ENCODE peak calls at places on chromosome 17, in six cellular contexts. One of them, this sample, is unnamed.

GRCh38 chr17:45316271-45317112 is at the start of gene MAP3K14:
- DNase-seq in progenitor cell of endocrine pancreas: peak; percentile 69
- DNase-seq in WTC11: peak; percentile 69
- DNase-seq in cardiac muscle cell: peak; percentile 86
- DNase-seq in K562: no peak
- DNase-seq in omental fat pad: no peak
- DNase-seq in this sample: peak; percentile 72

GRCh38 chr17:50479522-50480141 is 972 bp downstream of the RSAD1 start:
- DNase-seq in WTC11: peak; percentile 80
- DNase-seq in omental fat pad: no peak
- DNase-seq in K562: peak; percentile 84
- DNase-seq in progenitor cell of endocrine pancreas: peak; percentile 70
- DNase-seq in cardiac muscle cell: peak; percentile 89
- DNase-seq in this sample: peak; percentile 49

GRCh38 chr17:28597606-28598383 is 1.0 kb downstream of the SPAG5 start:
- DNase-seq in omental fat pad: no peak
- DNase-seq in cardiac muscle cell: no peak
- DNase-seq in WTC11: no peak
- DNase-seq in progenitor cell of endocrine pancreas: no peak
- DNase-seq in K562: no peak
- DNase-seq in this sample: no peak

GRCh38 chr17:18254888-18255649 is 3.5 kb downstream of the FLII start:
- DNase-seq in K562: no peak
- DNase-seq in cardiac muscle cell: no peak
- DNase-seq in progenitor cell of endocrine pancreas: no peak
- DNase-seq in omental fat pad: no peak
- DNase-seq in WTC11: no peak
- DNase-seq in this sample: no peak

GRCh38 chr17:31413081-31413799 is 21.8 kb downstream of the RAB11FIP4 start:
- DNase-seq in K562: no peak
- DNase-seq in cardiac muscle cell: no peak
- DNase-seq in progenitor cell of endocrine pancreas: no peak
- DNase-seq in omental fat pad: no peak
- DNase-seq in WTC11: no peak
- DNase-seq in this sample: no peak

GRCh38 chr17:4719684-4720221 is 9.3 kb downstream of the ARRB2 start:
- DNase-seq in omental fat pad: no peak
- DNase-seq in WTC11: no peak
- DNase-seq in progenitor cell of endocrine pancreas: no peak
- DNase-seq in K562: no peak
- DNase-seq in cardiac muscle cell: no peak
- DNase-seq in this sample: no peak

GRCh38 chr17:68709995-68710780 is 109.0 kb upstream of the FAM20A start:
- DNase-seq in K562: no peak
- DNase-seq in omental fat pad: no peak
- DNase-seq in progenitor cell of endocrine pancreas: no peak
- DNase-seq in cardiac muscle cell: no peak
- DNase-seq in WTC11: no peak
- DNase-seq in this sample: no peak

GRCh38 chr17:43698678-43699437 is 37.1 kb upstream of the MEOX1 start:
- DNase-seq in cardiac muscle cell: no peak
- DNase-seq in omental fat pad: no peak
- DNase-seq in progenitor cell of endocrine pancreas: no peak
- DNase-seq in WTC11: no peak
- DNase-seq in K562: no peak
- DNase-seq in this sample: no peak

GRCh38 chr17:45411348-45412105 is 21.1 kb downstream of the ARHGAP27 start:
- DNase-seq in cardiac muscle cell: no peak
- DNase-seq in progenitor cell of endocrine pancreas: no peak
- DNase-seq in K562: no peak
- DNase-seq in omental fat pad: no peak
- DNase-seq in WTC11: no peak
- DNase-seq in this sample: no peak

GRCh38 chr17:8162232-8162996 is at the start of gene VAMP2:
- DNase-seq in progenitor cell of endocrine pancreas: peak; percentile 73
- DNase-seq in cardiac muscle cell: peak; percentile 87
- DNase-seq in WTC11: peak; percentile 79
- DNase-seq in K562: peak; percentile 54
- DNase-seq in omental fat pad: no peak
- DNase-seq in this sample: peak; percentile 91

GRCh38 chr17:76623271-76624146 is 20.0 kb downstream of the ST6GALNAC1 start:
- DNase-seq in K562: peak; percentile 77
- DNase-seq in omental fat pad: peak; percentile 55
- DNase-seq in WTC11: peak; percentile 79
- DNase-seq in cardiac muscle cell: peak; percentile 68
- DNase-seq in progenitor cell of endocrine pancreas: peak; percentile 69
- DNase-seq in this sample: peak; percentile 68

GRCh38 chr17:17493986-17494466 is 2.2 kb downstream of the RASD1 start:
- DNase-seq in omental fat pad: no peak
- DNase-seq in K562: no peak
- DNase-seq in WTC11: no peak
- DNase-seq in cardiac muscle cell: no peak
- DNase-seq in progenitor cell of endocrine pancreas: no peak
- DNase-seq in this sample: no peak

GRCh38 chr17:50835563-50836231 is at the start of gene WFIKKN2:
- DNase-seq in progenitor cell of endocrine pancreas: no peak
- DNase-seq in K562: no peak
- DNase-seq in WTC11: no peak
- DNase-seq in cardiac muscle cell: no peak
- DNase-seq in omental fat pad: no peak
- DNase-seq in this sample: no peak

GRCh38 chr17:28053044-28053670 is 10.7 kb downstream of the NLK start:
- DNase-seq in WTC11: no peak
- DNase-seq in cardiac muscle cell: no peak
- DNase-seq in progenitor cell of endocrine pancreas: no peak
- DNase-seq in omental fat pad: no peak
- DNase-seq in K562: no peak
- DNase-seq in this sample: no peak

GRCh38 chr17:14926526-14927122 is 338.5 kb downstream of the PMP22 start:
- DNase-seq in WTC11: peak; percentile 45
- DNase-seq in cardiac muscle cell: peak; percentile 88
- DNase-seq in K562: peak; percentile 22
- DNase-seq in omental fat pad: no peak
- DNase-seq in progenitor cell of endocrine pancreas: peak; percentile 39
- DNase-seq in this sample: no peak

GRCh38 chr17:38341035-38341721 is 2.6 kb downstream of the GPR179 start:
- DNase-seq in omental fat pad: no peak
- DNase-seq in K562: no peak
- DNase-seq in progenitor cell of endocrine pancreas: no peak
- DNase-seq in WTC11: peak; percentile 40
- DNase-seq in cardiac muscle cell: peak; percentile 77
- DNase-seq in this sample: no peak

GRCh38 chr17:28704219-28704858 is 7.3 kb downstream of the PROCA1 start:
- DNase-seq in WTC11: no peak
- DNase-seq in progenitor cell of endocrine pancreas: no peak
- DNase-seq in K562: no peak
- DNase-seq in omental fat pad: no peak
- DNase-seq in cardiac muscle cell: no peak
- DNase-seq in this sample: no peak

GRCh38 chr17:16304832-16305231 is 48.4 kb downstream of the CENPV start:
- DNase-seq in progenitor cell of endocrine pancreas: no peak
- DNase-seq in WTC11: peak; percentile 26
- DNase-seq in K562: no peak
- DNase-seq in cardiac muscle cell: peak; percentile 22
- DNase-seq in omental fat pad: no peak
- DNase-seq in this sample: no peak

GRCh38 chr17:48299760-48300159 is 130.3 kb downstream of the SKAP1 start:
- DNase-seq in K562: no peak
- DNase-seq in WTC11: no peak
- DNase-seq in omental fat pad: no peak
- DNase-seq in cardiac muscle cell: no peak
- DNase-seq in progenitor cell of endocrine pancreas: no peak
- DNase-seq in this sample: no peak

GRCh38 chr17:19341641-19342610 is 20.6 kb downstream of the B9D1 start:
- DNase-seq in omental fat pad: no peak
- DNase-seq in K562: no peak
- DNase-seq in WTC11: peak; percentile 11
- DNase-seq in progenitor cell of endocrine pancreas: no peak
- DNase-seq in cardiac muscle cell: peak; percentile 57
- DNase-seq in this sample: no peak

GRCh38 chr17:2264023-2264860 is 39.3 kb downstream of the SMG6 start:
- DNase-seq in K562: no peak
- DNase-seq in omental fat pad: no peak
- DNase-seq in cardiac muscle cell: peak; percentile 52
- DNase-seq in progenitor cell of endocrine pancreas: no peak
- DNase-seq in WTC11: no peak
- DNase-seq in this sample: no peak

GRCh38 chr17:80991645-80992076 is at the start of gene CHMP6:
- DNase-seq in progenitor cell of endocrine pancreas: peak; percentile 63
- DNase-seq in omental fat pad: peak; percentile 39
- DNase-seq in WTC11: peak; percentile 69
- DNase-seq in K562: peak; percentile 92
- DNase-seq in cardiac muscle cell: peak; percentile 89
- DNase-seq in this sample: peak; percentile 81
- TF ChIP-seq CTCF in progenitor cell of endocrine pancreas: peak; percentile 24
- TF ChIP-seq CTCF in omental fat pad: no peak
- TF ChIP-seq CTCF in WTC11: no peak
- TF ChIP-seq CTCF in K562: peak; percentile 38
- TF ChIP-seq CTCF in cardiac muscle cell: no peak
- TF ChIP-seq CTCF in this sample: no peak

DNA sequence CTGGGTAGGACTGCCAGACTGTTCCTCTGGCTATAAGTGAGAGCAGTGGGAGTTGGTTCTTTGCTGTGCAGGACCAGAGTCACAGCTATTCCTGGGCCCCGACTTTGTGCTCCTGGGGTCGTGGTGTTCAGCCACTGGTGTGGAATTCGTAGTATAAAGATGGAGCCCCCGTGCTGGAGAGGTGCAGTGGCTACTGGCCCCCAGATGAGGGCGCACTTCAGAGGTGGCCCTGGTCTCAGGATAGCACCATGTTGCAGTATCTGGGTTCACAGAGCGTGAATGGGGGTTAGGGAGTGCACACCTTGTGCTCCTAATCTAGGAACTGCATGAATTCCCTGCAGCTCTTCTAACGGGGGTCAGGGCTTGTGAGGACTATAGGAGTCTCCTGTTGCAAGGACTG is 21.1 kb downstream of the TANC2 start:
- DNase-seq in WTC11: peak; percentile 56
- DNase-seq in omental fat pad: no peak
- DNase-seq in cardiac muscle cell: no peak
- DNase-seq in progenitor cell of endocrine pancreas: no peak
- DNase-seq in K562: peak; percentile 26
- DNase-seq in this sample: no peak
- TF ChIP-seq CTCF in WTC11: peak; percentile 68
- TF ChIP-seq CTCF in omental fat pad: no peak
- TF ChIP-seq CTCF in cardiac muscle cell: peak; percentile 22
- TF ChIP-seq CTCF in progenitor cell of endocrine pancreas: peak; percentile 23
- TF ChIP-seq CTCF in K562: peak; percentile 28
- TF ChIP-seq CTCF in this sample: no peak

DNA sequence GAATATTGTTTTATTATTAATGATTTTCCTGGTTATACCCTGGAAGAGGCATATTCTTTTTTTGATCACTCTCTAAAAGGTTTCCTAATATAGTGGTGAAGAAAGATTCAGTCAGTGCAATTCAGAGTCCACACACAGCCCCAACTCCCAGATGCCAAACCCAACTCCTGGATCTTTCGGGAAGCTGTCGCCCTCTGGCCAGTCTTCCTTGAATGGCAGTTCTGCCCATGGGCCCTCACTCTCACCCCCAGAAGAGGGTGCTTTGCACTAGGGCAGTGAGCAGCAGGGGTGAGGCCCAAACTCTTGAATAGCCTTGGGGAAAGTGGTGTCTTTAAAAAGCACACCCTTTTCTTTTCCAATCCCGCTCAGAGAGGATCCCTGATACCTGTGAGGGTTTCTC is 11.0 kb downstream of the KRT32 start:
- DNase-seq in WTC11: peak; percentile 35
- DNase-seq in progenitor cell of endocrine pancreas: no peak
- DNase-seq in cardiac muscle cell: no peak
- DNase-seq in K562: no peak
- DNase-seq in omental fat pad: no peak
- DNase-seq in this sample: no peak
- TF ChIP-seq CTCF in WTC11: no peak
- TF ChIP-seq CTCF in progenitor cell of endocrine pancreas: no peak
- TF ChIP-seq CTCF in cardiac muscle cell: peak; percentile 16
- TF ChIP-seq CTCF in K562: peak; percentile 17
- TF ChIP-seq CTCF in omental fat pad: no peak
- TF ChIP-seq CTCF in this sample: no peak

DNA sequence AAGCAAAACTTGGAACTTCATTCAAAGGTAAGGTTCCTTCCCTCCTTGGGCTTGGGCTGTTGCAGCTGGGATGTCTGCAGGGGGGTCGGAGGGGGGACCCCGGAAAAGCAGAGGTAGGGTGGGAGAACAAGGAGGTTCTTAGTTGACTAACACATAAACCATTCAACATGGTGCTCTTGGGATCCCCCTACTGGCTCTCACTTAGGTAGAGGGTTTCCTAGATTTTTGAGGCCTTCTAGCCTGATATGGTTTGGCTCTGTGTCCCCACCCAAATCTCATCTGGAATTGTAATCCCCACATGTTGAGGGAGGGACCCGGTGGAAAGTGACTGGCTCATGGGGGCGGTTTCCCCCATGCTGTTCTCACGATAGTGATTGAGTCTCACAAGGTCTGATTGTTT is 93.9 kb downstream of the RGS9 start:
- DNase-seq in progenitor cell of endocrine pancreas: no peak
- DNase-seq in WTC11: no peak
- DNase-seq in omental fat pad: no peak
- DNase-seq in cardiac muscle cell: no peak
- DNase-seq in K562: no peak
- DNase-seq in this sample: no peak
- TF ChIP-seq CTCF in progenitor cell of endocrine pancreas: no peak
- TF ChIP-seq CTCF in WTC11: no peak
- TF ChIP-seq CTCF in omental fat pad: no peak
- TF ChIP-seq CTCF in cardiac muscle cell: peak; percentile 14
- TF ChIP-seq CTCF in K562: peak; percentile 16
- TF ChIP-seq CTCF in this sample: no peak

DNA sequence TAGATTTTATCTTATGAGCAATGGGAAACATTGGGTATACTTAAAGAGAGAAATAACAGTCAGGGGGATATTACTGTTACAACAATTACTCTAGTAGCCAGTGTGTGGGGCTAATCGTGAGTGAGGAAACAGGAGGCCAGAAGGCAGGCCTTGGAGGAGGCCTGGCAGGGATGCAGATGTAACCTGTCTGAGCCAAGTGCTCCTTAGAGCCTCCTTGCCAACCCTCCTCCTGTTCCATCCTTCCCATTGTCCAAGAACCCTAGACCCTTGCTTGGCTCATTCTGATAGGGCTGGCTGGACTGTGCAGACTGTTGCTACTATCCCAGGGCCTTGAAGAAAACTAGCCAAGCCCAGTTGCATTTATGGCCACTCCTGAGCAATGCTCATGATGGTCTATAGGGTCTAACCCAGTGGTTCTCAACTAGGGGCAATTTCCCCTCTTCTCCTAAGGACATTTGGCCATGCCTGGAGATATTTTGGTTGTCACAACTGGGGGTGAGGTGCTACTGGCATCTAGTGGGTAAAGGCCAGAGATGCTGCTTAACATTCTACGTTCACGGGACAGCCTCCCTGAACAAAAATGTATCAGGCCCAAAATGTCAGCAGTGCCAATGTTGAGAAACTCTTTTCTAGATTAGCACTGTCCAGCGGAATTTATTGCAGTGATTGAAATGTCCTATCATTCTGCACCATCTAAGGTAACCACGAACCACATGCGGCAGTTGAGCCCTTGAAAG is 24.4 kb upstream of the WSCD1 start:
- DNase-seq in WTC11: no peak
- DNase-seq in progenitor cell of endocrine pancreas: no peak
- DNase-seq in omental fat pad: no peak
- DNase-seq in cardiac muscle cell: no peak
- DNase-seq in K562: no peak
- DNase-seq in this sample: no peak
- TF ChIP-seq CTCF in WTC11: no peak
- TF ChIP-seq CTCF in progenitor cell of endocrine pancreas: no peak
- TF ChIP-seq CTCF in omental fat pad: no peak
- TF ChIP-seq CTCF in cardiac muscle cell: no peak
- TF ChIP-seq CTCF in K562: no peak
- TF ChIP-seq CTCF in this sample: no peak

GRCh38 chr17:74296548-74296936 is 22.5 kb downstream of the DNAI2 start:
- DNase-seq in WTC11: peak; percentile 56
- DNase-seq in K562: peak; percentile 82
- DNase-seq in progenitor cell of endocrine pancreas: peak; percentile 28
- DNase-seq in cardiac muscle cell: peak; percentile 86
- DNase-seq in omental fat pad: no peak
- DNase-seq in this sample: no peak
- TF ChIP-seq CTCF in WTC11: no peak
- TF ChIP-seq CTCF in K562: peak; percentile 90
- TF ChIP-seq CTCF in progenitor cell of endocrine pancreas: peak; percentile 62
- TF ChIP-seq CTCF in cardiac muscle cell: peak; percentile 87
- TF ChIP-seq CTCF in omental fat pad: no peak
- TF ChIP-seq CTCF in this sample: no peak